ENCODE peak calls at places on chromosomes 2 and 18, in four cellular contexts. S is IMR-90, I is GM12878, H is endothelial cell of umbilical vein. M is an unnamed sample.

GRCh38 chr2:161414385-161415040 is 1.6 kb upstream of the TBR1 start:
- DNase-seq in H (peak; percentile 44), S (peak; percentile 11), I (no peak), M (peak; percentile 60)

GRCh38 chr18:13375302-13376255 is 157.0 kb downstream of the LDLRAD4 start:
- DNase-seq in S (peak; percentile 91), I (peak; percentile 57), H (peak; percentile 97), M (no peak)

GRCh38 chr2:85925216-85925671 is 36.5 kb upstream of the ST3GAL5 start:
- DNase-seq in H (no peak), S (no peak), I (no peak), M (no peak)

GRCh38 chr2:14543284-14543683 is 89.2 kb upstream of the LRATD1 start:
- DNase-seq in H (no peak), I (no peak), S (peak; percentile 54), M (no peak)

GRCh38 chr2:37301408-37301807 is 23.2 kb downstream of the PRKD3 start:
- DNase-seq in H (no peak), S (no peak), I (no peak), M (no peak)

GRCh38 chr2:160388464-160389263 is 104.9 kb downstream of the RBMS1 start:
- DNase-seq in H (no peak), S (no peak), I (no peak), M (no peak)

GRCh38 chr2:1749750-1750149 is 5.4 kb upstream of the PXDN start:
- DNase-seq in I (no peak), S (no peak), H (no peak), M (no peak)

GRCh38 chr2:23293063-23293462 is 91.9 kb upstream of the KLHL29 start:
- DNase-seq in I (no peak), S (no peak), H (no peak), M (no peak)

GRCh38 chr2:232658217-232658785 is 24.9 kb downstream of the EFHD1 start:
- DNase-seq in I (no peak), S (no peak), H (no peak), M (peak; percentile 31)

GRCh38 chr2:238158807-238159539 is at the start of gene ERFE:
- DNase-seq in H (no peak), S (peak; percentile 33), I (no peak), M (peak; percentile 74)

GRCh38 chr2:241904011-241904718 is 34.6 kb downstream of the RTP5 start:
- DNase-seq in I (no peak), S (no peak), H (no peak), M (no peak)

GRCh38 chr18:34097312-34097711 is 127.4 kb downstream of the NOL4 start:
- DNase-seq in H (no peak), S (no peak), I (no peak), M (no peak)

GRCh38 chr2:27489118-27489497 is 435 bp downstream of the IFT172 start:
- DNase-seq in S (peak; percentile 21), I (no peak), H (peak; percentile 48), M (no peak)

GRCh38 chr18:58230438-58231179 is 186.6 kb downstream of the NEDD4L start:
- DNase-seq in I (no peak), S (peak; percentile 43), H (no peak), M (no peak)

GRCh38 chr2:20642026-20642971 is 8.6 kb downstream of the HS1BP3 start:
- DNase-seq in H (peak; percentile 76), S (peak; percentile 57), I (no peak), M (peak; percentile 78)

GRCh38 chr2:2191110-2191707 is 139.9 kb downstream of the MYT1L start:
- DNase-seq in S (no peak), I (no peak), H (no peak), M (no peak)

GRCh38 chr18:45384137-45384998 is 230.9 kb upstream of the SLC14A2 start:
- DNase-seq in I (peak; percentile 8), S (peak; percentile 35), H (peak; percentile 45), M (peak; percentile 55)

GRCh38 chr2:48450936-48451602 is 78.9 kb upstream of the STON1 start:
- DNase-seq in S (no peak), H (no peak), I (no peak), M (no peak)

GRCh38 chr18:31105733-31106132 is 3.5 kb upstream of the DSC2 start:
- DNase-seq in I (no peak), H (no peak), S (no peak), M (no peak)

GRCh38 chr2:239263231-239263936 is 137.4 kb downstream of the HDAC4 start:
- DNase-seq in S (no peak), H (no peak), I (no peak), M (no peak)

GRCh38 chr2:28661589-28662001 is 90.0 kb upstream of the PPP1CB start:
- DNase-seq in H (peak; percentile 90), S (peak; percentile 88), I (no peak), M (no peak)

GRCh38 chr2:175111200-175111657 is 56.8 kb downstream of the ATF2 start:
- DNase-seq in S (peak; percentile 49), I (peak; percentile 7), H (peak; percentile 63), M (peak; percentile 61)

GRCh38 chr2:40101076-40101688 is 322.1 kb upstream of the THUMPD2 start:
- DNase-seq in I (no peak), H (no peak), S (peak; percentile 92), M (no peak)

GRCh38 chr2:112540906-112541305 is 1.4 kb upstream of the POLR1B start:
- DNase-seq in S (no peak), I (no peak), H (no peak), M (no peak)

GRCh38 chr2:150690870-150691269 is 203.4 kb upstream of the RND3 start:
- DNase-seq in H (no peak), I (no peak), S (peak; percentile 64), M (no peak)

GRCh38 chr18:74064510-74064909 is 83.1 kb downstream of the FBXO15 start:
- DNase-seq in I (no peak), S (peak; percentile 39), H (no peak), M (no peak)

GRCh38 chr18:34956663-34957062 is 84.5 kb upstream of the MAPRE2 start:
- DNase-seq in I (no peak), H (peak; percentile 78), S (peak; percentile 58), M (no peak)

GRCh38 chr2:19851116-19851515 is 50.7 kb downstream of the TTC32 start:
- DNase-seq in S (no peak), I (no peak), H (no peak), M (no peak)

GRCh38 chr2:27964067-27964466 is 73.5 kb downstream of the BABAM2 start:
- DNase-seq in I (no peak), H (no peak), S (no peak), M (no peak)

GRCh38 chr18:6401687-6402086 is 13.0 kb downstream of the L3MBTL4 start:
- DNase-seq in S (no peak), H (no peak), I (no peak), M (peak; percentile 29)

GRCh38 chr2:71620116-71620515 is 166.8 kb downstream of the DYSF start:
- DNase-seq in S (no peak), I (no peak), H (no peak), M (no peak)

GRCh38 chr2:26000561-26001211 is 18.4 kb upstream of the KIF3C start:
- DNase-seq in S (no peak), I (no peak), H (no peak), M (no peak)

GRCh38 chr2:229230911-229231310 is 40.2 kb downstream of the PID1 start:
- DNase-seq in H (no peak), I (no peak), S (no peak), M (no peak)

GRCh38 chr2:240814946-240815760 is 4.9 kb downstream of the KIF1A start:
- DNase-seq in S (no peak), I (no peak), H (no peak), M (no peak)

GRCh38 chr2:64979744-64980143 is 9.5 kb upstream of the SLC1A4 start:
- DNase-seq in I (no peak), H (no peak), S (no peak), M (no peak)

GRCh38 chr2:37324536-37324785 is 172 bp downstream of the PRKD3 start:
- DNase-seq in I (no peak), H (no peak), S (peak; percentile 74), M (no peak)

GRCh38 chr2:8307779-8308178 is 374.1 kb upstream of the ID2 start:
- DNase-seq in I (no peak), H (no peak), S (no peak), M (no peak)

GRCh38 chr2:8312221-8312620 is 369.6 kb upstream of the ID2 start:
- DNase-seq in I (no peak), S (no peak), H (no peak), M (no peak)

GRCh38 chr2:8309131-8309530 is 372.7 kb upstream of the ID2 start:
- DNase-seq in H (no peak), I (no peak), S (no peak), M (no peak)

GRCh38 chr2:8312861-8313768 is 368.7 kb upstream of the ID2 start:
- DNase-seq in H (no peak), I (peak; percentile 96), S (peak; percentile 11), M (peak; percentile 59)

GRCh38 chr2:8310557-8311455 is 371.1 kb upstream of the ID2 start:
- DNase-seq in H (no peak), I (no peak), S (no peak), M (no peak)
- TF ChIP-seq FOS in H (no peak), I (no peak), S (no peak), M (no peak)

GRCh38 chr2:230873670-230874401 is 9.1 kb downstream of the ITM2C start:
- DNase-seq in I (peak; percentile 74), S (no peak), H (no peak), M (no peak)
- TF ChIP-seq FOS in I (no peak), S (no peak), H (no peak), M (no peak)

GRCh38 chr2:47265751-47266231 is 110.7 kb upstream of the STPG4 start:
- DNase-seq in I (no peak), S (no peak), H (no peak), M (no peak)
- TF ChIP-seq FOS in I (no peak), S (no peak), H (no peak), M (no peak)

GRCh38 chr2:168416555-168416954 is 39.5 kb upstream of the CERS6 start:
- DNase-seq in S (no peak), H (no peak), I (no peak), M (no peak)
- TF ChIP-seq FOS in S (no peak), H (no peak), I (no peak), M (no peak)

DNA sequence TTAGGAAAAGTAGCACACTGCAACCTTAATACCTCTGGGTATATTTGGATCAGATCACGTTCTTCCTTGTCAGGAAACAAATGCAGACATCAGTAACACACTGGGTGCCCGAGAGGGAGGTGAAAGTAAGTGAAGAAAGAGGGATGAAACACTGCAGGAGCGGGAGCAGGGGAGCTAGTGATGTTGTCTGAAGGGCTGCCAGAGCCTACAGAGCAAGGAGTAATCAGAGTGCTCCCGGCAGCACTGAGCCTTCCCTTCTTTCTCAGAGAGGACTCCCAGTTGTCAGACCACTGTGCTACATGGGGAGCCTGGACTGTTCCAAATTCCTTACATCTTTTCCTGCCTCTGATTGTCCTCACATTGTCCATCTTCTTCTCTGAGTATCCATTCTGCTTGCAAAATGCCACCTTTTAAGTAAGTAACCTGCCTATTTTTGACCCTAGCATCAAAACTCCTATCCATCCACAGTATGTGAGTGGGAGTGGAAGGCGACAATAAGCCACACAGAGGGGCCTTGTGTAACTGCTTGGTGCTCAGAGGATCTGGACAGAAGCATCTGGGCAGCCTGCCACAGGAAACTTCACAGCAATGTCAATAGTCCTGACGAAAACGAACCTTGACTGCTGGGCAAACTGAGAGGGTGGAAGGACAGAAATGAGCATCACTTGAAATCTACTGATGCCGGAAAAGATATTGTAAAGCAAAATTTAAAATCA is 10.8 kb upstream of the NAB1 start:
- DNase-seq in H (peak; percentile 7), I (no peak), S (no peak), M (no peak)
- TF ChIP-seq FOS in H (no peak), I (no peak), S (no peak), M (no peak)